ENCODE peak calls at places on chromosomes 11 and 22, in seven cellular contexts. H is T-helper 2 cell, O is memory B cell, V is amniotic stem cell, M is T-helper 17 cell, F is left ventricle myocardium inferior, X is astrocyte of the spinal cord. P is an unnamed sample.

GRCh38 chr22:45684169-45684568 is 12.5 kb downstream of the ATXN10 start:
- DNase-seq in H (no peak), O (no peak), V (no peak), M (no peak), F (no peak), X (peak; percentile 45), P (no peak)

GRCh38 chr11:114307524-114308203 is 11.5 kb downstream of the NNMT start:
- DNase-seq in H (no peak), O (no peak), V (peak; percentile 38), M (no peak), F (peak; percentile 45), X (peak; percentile 66), P (no peak)

GRCh38 chr22:38505595-38506117 is 455 bp downstream of the DDX17 start:
- DNase-seq in H (peak; percentile 43), O (no peak), V (peak; percentile 29), M (no peak), F (peak; percentile 85), X (peak; percentile 69), P (peak; percentile 33)

GRCh38 chr11:126175261-126175885 is 36.1 kb downstream of the RPUSD4 start:
- DNase-seq in H (no peak), O (no peak), V (no peak), M (no peak), F (peak; percentile 46), X (no peak), P (no peak)

GRCh38 chr11:65114538-65115171 is 2.8 kb downstream of the ZNHIT2 start:
- DNase-seq in H (no peak), O (no peak), V (no peak), M (no peak), F (no peak), X (no peak), P (no peak)

GRCh38 chr11:74001822-74002286 is 7.0 kb downstream of the UCP3 start:
- DNase-seq in H (no peak), O (no peak), V (no peak), M (no peak), F (no peak), X (no peak), P (no peak)

GRCh38 chr11:76592961-76593360 is 77.6 kb downstream of the LRRC32 start:
- DNase-seq in H (no peak), O (no peak), V (no peak), M (no peak), F (no peak), X (no peak), P (no peak)

GRCh38 chr11:103700605-103701004 is 335.8 kb upstream of the DDI1 start:
- DNase-seq in H (no peak), O (no peak), V (no peak), M (no peak), F (no peak), X (peak; percentile 31), P (no peak)

GRCh38 chr11:69635804-69636511 is 5.0 kb upstream of the CCND1 start:
- DNase-seq in H (no peak), O (no peak), V (no peak), M (no peak), F (no peak), X (no peak), P (no peak)

GRCh38 chr22:25765016-25765367 is 23.0 kb downstream of the MYO18B start:
- DNase-seq in H (no peak), O (no peak), V (no peak), M (no peak), F (no peak), X (no peak), P (no peak)

GRCh38 chr11:2737876-2738275 is 38.1 kb upstream of the KCNQ1OT1 start:
- DNase-seq in H (no peak), O (no peak), V (no peak), M (no peak), F (peak; percentile 46), X (no peak), P (no peak)

GRCh38 chr11:12724301-12725046 is 50.3 kb downstream of the TEAD1 start:
- DNase-seq in H (no peak), O (no peak), V (peak; percentile 27), M (no peak), F (peak; percentile 67), X (peak; percentile 94), P (no peak)

GRCh38 chr22:41762980-41763779 is 37.3 kb upstream of the CCDC134 start:
- DNase-seq in H (no peak), O (peak; percentile 41), V (no peak), M (no peak), F (no peak), X (no peak), P (no peak)

GRCh38 chr11:75239551-75240290 is 853 bp upstream of the TPBGL start:
- DNase-seq in H (no peak), O (no peak), V (no peak), M (no peak), F (no peak), X (no peak), P (no peak)

GRCh38 chr11:8863838-8864237 is 47.2 kb upstream of the AKIP1 start:
- DNase-seq in H (no peak), O (no peak), V (peak; percentile 46), M (no peak), F (no peak), X (peak; percentile 69), P (no peak)

GRCh38 chr22:22772396-22772795 is 115.2 kb upstream of the IGLL5 start:
- DNase-seq in H (no peak), O (no peak), V (no peak), M (no peak), F (no peak), X (no peak), P (no peak)

GRCh38 chr11:48004456-48004855 is 24.1 kb downstream of the PTPRJ start:
- DNase-seq in H (no peak), O (no peak), V (no peak), M (no peak), F (no peak), X (no peak), P (no peak)

GRCh38 chr22:17970205-17970708 is 54.1 kb downstream of the MICAL3 start:
- DNase-seq in H (no peak), O (no peak), V (no peak), M (no peak), F (no peak), X (peak; percentile 45), P (no peak)

GRCh38 chr11:103035656-103036434 is 56.1 kb downstream of the DCUN1D5 start:
- DNase-seq in H (no peak), O (peak; percentile 41), V (peak; percentile 93), M (no peak), F (no peak), X (peak; percentile 84), P (no peak)

GRCh38 chr11:2798951-2799761 is 86.4 kb downstream of the CDKN1C start:
- DNase-seq in H (no peak), O (no peak), V (no peak), M (no peak), F (peak; percentile 6), X (no peak), P (no peak)

P was measured in effector CD8-positive, alpha-beta T cell.